ENCODE peak calls at places on chromosomes 13 and 19, in seven cellular contexts. One of them, this sample, is unnamed.

GRCh38 chr19:5621311-5621944 is 1.1 kb downstream of the SAFB2 start:
- DNase-seq in heart right ventricle: no peak
- DNase-seq in body of pancreas: no peak
- DNase-seq in pancreas: peak; percentile 62
- DNase-seq in SJCRH30: no peak
- DNase-seq in ovary: peak; percentile 75
- DNase-seq in GM12878: no peak
- DNase-seq in this sample: no peak

GRCh38 chr13:33152389-33152788 is 133.2 kb downstream of the STARD13 start:
- DNase-seq in heart right ventricle: no peak
- DNase-seq in body of pancreas: no peak
- DNase-seq in pancreas: no peak
- DNase-seq in SJCRH30: no peak
- DNase-seq in ovary: no peak
- DNase-seq in GM12878: no peak
- DNase-seq in this sample: no peak

GRCh38 chr13:35995136-35995535 is 136.0 kb downstream of the DCLK1 start:
- DNase-seq in heart right ventricle: no peak
- DNase-seq in body of pancreas: no peak
- DNase-seq in pancreas: no peak
- DNase-seq in SJCRH30: no peak
- DNase-seq in ovary: no peak
- DNase-seq in GM12878: no peak
- DNase-seq in this sample: no peak

GRCh38 chr19:19372656-19373416 is 32.6 kb upstream of the GATAD2A start:
- DNase-seq in heart right ventricle: peak; percentile 64
- DNase-seq in body of pancreas: peak; percentile 62
- DNase-seq in pancreas: no peak
- DNase-seq in SJCRH30: peak; percentile 70
- DNase-seq in ovary: no peak
- DNase-seq in GM12878: no peak
- DNase-seq in this sample: no peak

GRCh38 chr13:95533545-95534135 is 18.9 kb upstream of the CLDN10 start:
- DNase-seq in heart right ventricle: no peak
- DNase-seq in body of pancreas: peak; percentile 63
- DNase-seq in pancreas: no peak
- DNase-seq in SJCRH30: no peak
- DNase-seq in ovary: no peak
- DNase-seq in GM12878: no peak
- DNase-seq in this sample: no peak

GRCh38 chr19:35122687-35123551 is 7.3 kb downstream of the FXYD3 start:
- DNase-seq in heart right ventricle: no peak
- DNase-seq in body of pancreas: no peak
- DNase-seq in pancreas: no peak
- DNase-seq in SJCRH30: no peak
- DNase-seq in ovary: no peak
- DNase-seq in GM12878: no peak
- DNase-seq in this sample: no peak

GRCh38 chr13:39274926-39275325 is 236.7 kb downstream of the NHLRC3 start:
- DNase-seq in heart right ventricle: no peak
- DNase-seq in body of pancreas: no peak
- DNase-seq in pancreas: no peak
- DNase-seq in SJCRH30: no peak
- DNase-seq in ovary: no peak
- DNase-seq in GM12878: no peak
- DNase-seq in this sample: no peak

GRCh38 chr19:7513809-7514642 is 1.9 kb upstream of the ZNF358 start:
- DNase-seq in heart right ventricle: no peak
- DNase-seq in body of pancreas: no peak
- DNase-seq in pancreas: no peak
- DNase-seq in SJCRH30: no peak
- DNase-seq in ovary: no peak
- DNase-seq in GM12878: no peak
- DNase-seq in this sample: no peak

GRCh38 chr19:40822161-40822560 is 23.2 kb downstream of the EGLN2 start:
- DNase-seq in heart right ventricle: no peak
- DNase-seq in body of pancreas: no peak
- DNase-seq in pancreas: no peak
- DNase-seq in SJCRH30: no peak
- DNase-seq in ovary: no peak
- DNase-seq in GM12878: no peak
- DNase-seq in this sample: no peak

GRCh38 chr13:111025310-111025709 is 89.8 kb upstream of the ARHGEF7 start:
- DNase-seq in heart right ventricle: no peak
- DNase-seq in body of pancreas: no peak
- DNase-seq in pancreas: no peak
- DNase-seq in SJCRH30: no peak
- DNase-seq in ovary: no peak
- DNase-seq in GM12878: no peak
- DNase-seq in this sample: no peak

GRCh38 chr13:79267560-79267959 is 138.5 kb downstream of the RBM26 start:
- DNase-seq in heart right ventricle: no peak
- DNase-seq in body of pancreas: no peak
- DNase-seq in pancreas: no peak
- DNase-seq in SJCRH30: no peak
- DNase-seq in ovary: no peak
- DNase-seq in GM12878: no peak
- DNase-seq in this sample: no peak

GRCh38 chr13:20353973-20354372 is 121.9 kb upstream of the GJB6 start:
- DNase-seq in heart right ventricle: no peak
- DNase-seq in body of pancreas: no peak
- DNase-seq in pancreas: no peak
- DNase-seq in SJCRH30: no peak
- DNase-seq in ovary: no peak
- DNase-seq in GM12878: no peak
- DNase-seq in this sample: no peak

GRCh38 chr19:2045501-2046045 is 5.5 kb downstream of the MKNK2 start:
- DNase-seq in heart right ventricle: peak; percentile 58
- DNase-seq in body of pancreas: peak; percentile 95
- DNase-seq in pancreas: peak; percentile 87
- DNase-seq in SJCRH30: no peak
- DNase-seq in ovary: no peak
- DNase-seq in GM12878: no peak
- DNase-seq in this sample: no peak

GRCh38 chr13:106110241-106110855 is 425.1 kb downstream of the EFNB2 start:
- DNase-seq in heart right ventricle: no peak
- DNase-seq in body of pancreas: no peak
- DNase-seq in pancreas: no peak
- DNase-seq in SJCRH30: no peak
- DNase-seq in ovary: no peak
- DNase-seq in GM12878: no peak
- DNase-seq in this sample: no peak

GRCh38 chr13:34207872-34208271 is 389.9 kb downstream of the RFC3 start:
- DNase-seq in heart right ventricle: no peak
- DNase-seq in body of pancreas: no peak
- DNase-seq in pancreas: no peak
- DNase-seq in SJCRH30: no peak
- DNase-seq in ovary: no peak
- DNase-seq in GM12878: no peak
- DNase-seq in this sample: no peak

GRCh38 chr19:18203408-18203862 is 407 bp downstream of the RAB3A start:
- DNase-seq in heart right ventricle: peak; percentile 62
- DNase-seq in body of pancreas: peak; percentile 32
- DNase-seq in pancreas: peak; percentile 68
- DNase-seq in SJCRH30: peak; percentile 30
- DNase-seq in ovary: peak; percentile 79
- DNase-seq in GM12878: no peak
- DNase-seq in this sample: no peak

GRCh38 chr13:80341771-80342271 is 895 bp upstream of the SPRY2 start:
- DNase-seq in heart right ventricle: peak; percentile 51
- DNase-seq in body of pancreas: peak; percentile 49
- DNase-seq in pancreas: peak; percentile 60
- DNase-seq in SJCRH30: peak; percentile 90
- DNase-seq in ovary: peak; percentile 44
- DNase-seq in GM12878: no peak
- DNase-seq in this sample: no peak

GRCh38 chr19:33795370-33796163 is 1.1 kb upstream of the KCTD15 start:
- DNase-seq in heart right ventricle: peak; percentile 88
- DNase-seq in body of pancreas: peak; percentile 85
- DNase-seq in pancreas: peak; percentile 93
- DNase-seq in SJCRH30: peak; percentile 89
- DNase-seq in ovary: peak; percentile 91
- DNase-seq in GM12878: no peak
- DNase-seq in this sample: no peak

GRCh38 chr19:16461630-16462051 is 10.1 kb downstream of the EPS15L1 start:
- DNase-seq in heart right ventricle: peak; percentile 74
- DNase-seq in body of pancreas: no peak
- DNase-seq in pancreas: no peak
- DNase-seq in SJCRH30: no peak
- DNase-seq in ovary: no peak
- DNase-seq in GM12878: no peak
- DNase-seq in this sample: no peak

GRCh38 chr19:51511353-51511752 is 9.8 kb upstream of the SIGLEC12 start:
- DNase-seq in heart right ventricle: no peak
- DNase-seq in body of pancreas: no peak
- DNase-seq in pancreas: no peak
- DNase-seq in SJCRH30: no peak
- DNase-seq in ovary: no peak
- DNase-seq in GM12878: no peak
- DNase-seq in this sample: no peak

GRCh38 chr13:42814868-42815267 is 33.5 kb downstream of the FAM216B start:
- DNase-seq in heart right ventricle: no peak
- DNase-seq in body of pancreas: no peak
- DNase-seq in pancreas: no peak
- DNase-seq in SJCRH30: no peak
- DNase-seq in ovary: no peak
- DNase-seq in GM12878: no peak
- DNase-seq in this sample: no peak

GRCh38 chr19:29672319-29672932 is 7.2 kb downstream of the PLEKHF1 start:
- DNase-seq in heart right ventricle: no peak
- DNase-seq in body of pancreas: no peak
- DNase-seq in pancreas: no peak
- DNase-seq in SJCRH30: no peak
- DNase-seq in ovary: no peak
- DNase-seq in GM12878: no peak
- DNase-seq in this sample: no peak

GRCh38 chr19:38640368-38640767 is 7.1 kb upstream of the ACTN4 start:
- DNase-seq in heart right ventricle: no peak
- DNase-seq in body of pancreas: no peak
- DNase-seq in pancreas: no peak
- DNase-seq in SJCRH30: no peak
- DNase-seq in ovary: no peak
- DNase-seq in GM12878: no peak
- DNase-seq in this sample: no peak

GRCh38 chr13:42788601-42789000 is 7.2 kb downstream of the FAM216B start:
- DNase-seq in heart right ventricle: no peak
- DNase-seq in body of pancreas: no peak
- DNase-seq in pancreas: no peak
- DNase-seq in SJCRH30: no peak
- DNase-seq in ovary: no peak
- DNase-seq in GM12878: no peak
- DNase-seq in this sample: no peak

GRCh38 chr19:42010245-42011126 is 16.5 kb upstream of the ATP1A3 start:
- DNase-seq in heart right ventricle: no peak
- DNase-seq in body of pancreas: no peak
- DNase-seq in pancreas: no peak
- DNase-seq in SJCRH30: no peak
- DNase-seq in ovary: no peak
- DNase-seq in GM12878: no peak
- DNase-seq in this sample: no peak

DNA sequence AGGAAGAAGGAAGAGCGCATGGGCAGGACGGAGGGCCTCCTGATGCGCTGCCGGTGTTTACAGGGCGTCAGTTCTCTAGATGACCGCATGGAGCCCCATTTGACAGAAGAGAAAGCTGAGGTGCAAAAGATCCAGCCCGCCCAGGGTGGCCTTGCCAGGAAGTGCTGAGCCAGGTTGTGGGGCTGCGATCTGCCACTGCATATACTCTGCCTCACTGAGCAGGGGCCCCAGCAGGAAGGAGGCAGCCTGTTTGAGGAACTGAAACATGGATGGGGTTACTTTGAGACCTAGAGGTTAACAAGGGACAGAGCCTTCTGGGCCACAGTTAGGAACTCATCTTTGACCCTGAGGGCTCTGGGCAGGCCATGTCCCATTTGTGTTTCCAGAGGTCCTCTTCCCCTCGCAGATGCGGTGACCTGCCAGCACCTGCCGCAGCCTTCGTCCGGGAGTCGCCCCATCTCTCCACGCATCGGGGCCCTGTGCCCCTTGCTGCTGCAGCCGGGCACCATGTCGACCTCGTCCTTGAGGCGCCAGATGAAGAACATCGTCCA is 3.2 kb downstream of the EPN1 start:
- DNase-seq in heart right ventricle: no peak
- DNase-seq in body of pancreas: no peak
- DNase-seq in pancreas: no peak
- DNase-seq in SJCRH30: no peak
- DNase-seq in ovary: no peak
- DNase-seq in GM12878: peak; percentile 88
- DNase-seq in this sample: no peak
- H3K27ac ChIP-seq in heart right ventricle: peak overlapping the region; percentile 37
- H3K27ac ChIP-seq in body of pancreas: peak overlapping the region; percentile 80
- H3K27ac ChIP-seq in pancreas: peak overlapping the region; percentile 83
- H3K27ac ChIP-seq in SJCRH30: no peak overlapping the region
- H3K27ac ChIP-seq in ovary: no peak overlapping the region
- H3K27ac ChIP-seq in GM12878: peak overlapping the region; percentile 94
- H3K27ac ChIP-seq in this sample: no peak overlapping the region

GRCh38 chr19:49676136-49676689 is 858 bp upstream of the PRMT1 start:
- DNase-seq in heart right ventricle: peak; percentile 80
- DNase-seq in body of pancreas: peak; percentile 91
- DNase-seq in pancreas: no peak
- DNase-seq in SJCRH30: peak; percentile 84
- DNase-seq in ovary: peak; percentile 89
- DNase-seq in GM12878: peak; percentile 84
- DNase-seq in this sample: peak; percentile 95
- H3K27ac ChIP-seq in heart right ventricle: peak overlapping the region; percentile 86
- H3K27ac ChIP-seq in body of pancreas: peak overlapping the region; percentile 93
- H3K27ac ChIP-seq in pancreas: peak overlapping the region; percentile 95
- H3K27ac ChIP-seq in SJCRH30: peak overlapping the region; percentile 98
- H3K27ac ChIP-seq in ovary: peak overlapping the region; percentile 93
- H3K27ac ChIP-seq in GM12878: peak overlapping the region; percentile 99
- H3K27ac ChIP-seq in this sample: peak overlapping the region; percentile 87

DNA sequence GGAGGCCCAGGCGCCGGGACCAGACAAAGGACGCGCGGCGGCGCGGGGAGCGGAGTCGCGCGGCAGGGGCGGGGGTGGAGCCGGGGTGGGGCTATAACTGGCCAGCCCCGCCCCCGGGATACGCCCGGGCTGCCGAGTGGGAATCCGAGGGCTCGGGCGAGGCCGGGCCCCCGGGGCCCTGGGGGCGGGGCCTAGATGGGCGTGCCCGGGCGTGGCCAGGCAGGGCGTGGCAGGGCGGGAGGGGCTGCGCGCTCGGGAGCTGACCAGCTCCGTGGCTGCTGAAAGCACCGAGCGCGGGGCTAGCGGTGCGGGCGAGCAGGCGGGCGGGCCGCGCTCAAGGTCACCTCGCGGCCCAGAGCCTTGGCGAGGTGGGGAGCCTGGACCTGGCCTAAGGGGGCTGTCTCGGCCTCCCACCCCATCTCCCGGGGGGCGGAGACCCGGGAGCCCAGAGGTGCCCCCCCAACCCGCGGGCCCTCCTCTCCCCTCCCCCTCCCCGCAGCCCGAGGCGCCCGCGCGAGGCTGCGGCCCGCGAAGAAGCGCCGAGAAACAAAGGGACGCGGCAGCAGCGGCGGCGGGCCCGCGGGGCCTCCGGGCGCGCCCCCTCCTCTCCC is 1.3 kb downstream of the ELAVL3 start:
- DNase-seq in heart right ventricle: peak; percentile 38
- DNase-seq in body of pancreas: peak; percentile 27
- DNase-seq in pancreas: peak; percentile 75
- DNase-seq in SJCRH30: no peak
- DNase-seq in ovary: no peak
- DNase-seq in GM12878: no peak
- DNase-seq in this sample: no peak
- H3K27ac ChIP-seq in heart right ventricle: no peak overlapping the region
- H3K27ac ChIP-seq in body of pancreas: no peak overlapping the region
- H3K27ac ChIP-seq in pancreas: no peak overlapping the region
- H3K27ac ChIP-seq in SJCRH30: no peak overlapping the region
- H3K27ac ChIP-seq in ovary: no peak overlapping the region
- H3K27ac ChIP-seq in GM12878: no peak overlapping the region
- H3K27ac ChIP-seq in this sample: no peak overlapping the region

GRCh38 chr19:58325623-58326022 is 1.2 kb upstream of the ZSCAN22 start:
- DNase-seq in heart right ventricle: no peak
- DNase-seq in body of pancreas: no peak
- DNase-seq in pancreas: no peak
- DNase-seq in SJCRH30: no peak
- DNase-seq in ovary: no peak
- DNase-seq in GM12878: no peak
- DNase-seq in this sample: no peak
- H3K27ac ChIP-seq in heart right ventricle: no peak overlapping the region
- H3K27ac ChIP-seq in body of pancreas: no peak overlapping the region
- H3K27ac ChIP-seq in pancreas: no peak overlapping the region
- H3K27ac ChIP-seq in SJCRH30: no peak overlapping the region
- H3K27ac ChIP-seq in ovary: no peak overlapping the region
- H3K27ac ChIP-seq in GM12878: no peak overlapping the region
- H3K27ac ChIP-seq in this sample: no peak overlapping the region